ENCODE peak calls at places on chromosome 13, in four cellular contexts. H, K, P and G are unnamed samples.

GRCh38 chr13:94711561-94712286 is 621 bp downstream of the SOX21 start:
- DNase-seq in K (no peak), H (peak; percentile 58), P (no peak), G (no peak)

GRCh38 chr13:75312884-75313520 is 169.0 kb downstream of the TBC1D4 start:
- DNase-seq in K (no peak), P (no peak), H (no peak), G (no peak)

GRCh38 chr13:42553098-42554046 is 20.6 kb upstream of the TNFSF11 start:
- DNase-seq in K (no peak), P (no peak), H (no peak), G (no peak)

GRCh38 chr13:40130871-40131636 is 475.6 kb downstream of the COG6 start:
- DNase-seq in P (no peak), K (no peak), H (peak; percentile 9), G (no peak)

GRCh38 chr13:55160911-55161310 is 1979.8 kb upstream of the PRR20A start:
- DNase-seq in P (no peak), H (no peak), K (no peak), G (no peak)

GRCh38 chr13:59088716-59089115 is 1075.0 kb downstream of the DIAPH3 start:
- DNase-seq in K (no peak), H (no peak), P (no peak), G (no peak)

GRCh38 chr13:113034451-113035208 is 65.6 kb downstream of the MCF2L start:
- DNase-seq in H (peak; percentile 69), K (peak; percentile 32), P (no peak), G (peak; percentile 73)

GRCh38 chr13:77274126-77274525 is 52.8 kb downstream of the MYCBP2 start:
- DNase-seq in H (no peak), K (no peak), P (no peak), G (no peak)

GRCh38 chr13:80979035-80979641 is 638.2 kb upstream of the SPRY2 start:
- DNase-seq in P (peak; percentile 28), H (peak; percentile 69), K (no peak), G (no peak)

GRCh38 chr13:44141213-44141724 is 232.4 kb upstream of the SERP2 start:
- DNase-seq in K (no peak), P (peak; percentile 29), H (no peak), G (peak; percentile 40)

GRCh38 chr13:35349673-35350278 is 126.7 kb downstream of the MAB21L1 start:
- DNase-seq in P (no peak), K (no peak), H (no peak), G (no peak)